ENCODE peak calls at places on chromosome 18, in five cellular contexts. J is pancreas; W is brain microvascular endothelial cell; H is activated CD4-positive, alpha-beta T cell treated with anti-CD3 and anti-CD28 coated beads, Interleukin-2, amount 50 U/mL, for 1 hour; L is activated naive CD4-positive, alpha-beta T cell treated with Interleukin-2 at 50 U/mL for 16 hours. C is an unnamed sample.

GRCh38 chr18:5903386-5903785 is 8.1 kb upstream of the TMEM200C start:
- DNase-seq in H (no peak), L (no peak), J (no peak), W (no peak), C (no peak)

GRCh38 chr18:71529708-71530303 is 1014.3 kb downstream of the CBLN2 start:
- DNase-seq in J (no peak), W (peak; percentile 14), H (no peak), L (no peak), C (no peak)

GRCh38 chr18:45978084-45978483 is 11.0 kb upstream of the EPG5 start:
- DNase-seq in J (peak; percentile 59), H (no peak), W (no peak), L (no peak), C (no peak)

GRCh38 chr18:70047931-70048603 is 100.4 kb upstream of the CD226 start:
- DNase-seq in H (no peak), J (no peak), W (no peak), L (no peak), C (no peak)

GRCh38 chr18:11511434-11512095 is 97.8 kb upstream of the SLC35G4 start:
- DNase-seq in L (no peak), W (no peak), J (no peak), H (no peak), C (no peak)

GRCh38 chr18:43847164-43848091 is 570.1 kb upstream of the SYT4 start:
- DNase-seq in J (no peak), W (peak; percentile 5), H (no peak), L (no peak), C (peak; percentile 11)

GRCh38 chr18:31658670-31659573 is 25.5 kb downstream of the B4GALT6 start:
- DNase-seq in J (no peak), W (no peak), H (no peak), L (peak; percentile 8), C (no peak)

GRCh38 chr18:63788447-63789096 is 13.4 kb downstream of the SERPINB7 start:
- DNase-seq in L (peak; percentile 50), J (no peak), H (peak; percentile 1), W (peak; percentile 92), C (peak; percentile 74)

GRCh38 chr18:59021500-59021899 is 118.2 kb upstream of the SEC11C start:
- DNase-seq in J (no peak), W (no peak), H (no peak), L (no peak), C (no peak)

GRCh38 chr18:35355140-35355618 is 11.0 kb upstream of the ZNF24 start:
- DNase-seq in H (peak; percentile 54), W (peak; percentile 84), L (peak; percentile 59), J (peak; percentile 58), C (peak; percentile 40)

GRCh38 chr18:76252880-76253279 is 242.2 kb downstream of the ZNF516 start:
- DNase-seq in L (no peak), J (no peak), H (no peak), W (no peak), C (no peak)

GRCh38 chr18:75762758-75763157 is 335.3 kb upstream of the SMIM21 start:
- DNase-seq in W (no peak), H (no peak), J (no peak), L (no peak), C (no peak)

GRCh38 chr18:35386600-35387366 is 9.6 kb upstream of the ZNF396 start:
- DNase-seq in L (peak; percentile 54), H (peak; percentile 47), W (peak; percentile 76), J (peak; percentile 44), C (peak; percentile 48)

GRCh38 chr18:12991839-12992216 is 666 bp downstream of the CEP192 start:
- DNase-seq in L (no peak), H (no peak), W (no peak), J (no peak), C (no peak)

GRCh38 chr18:21453512-21453862 is 147.0 kb downstream of the ESCO1 start:
- DNase-seq in H (no peak), L (no peak), W (no peak), J (no peak), C (no peak)

GRCh38 chr18:58559427-58560186 is 69.3 kb downstream of the ALPK2 start:
- DNase-seq in H (no peak), W (peak; percentile 32), J (no peak), L (no peak), C (no peak)

GRCh38 chr18:63994783-63995399 is 25.0 kb downstream of the SERPINB8 start:
- DNase-seq in J (peak; percentile 34), W (peak; percentile 56), H (peak; percentile 38), L (peak; percentile 45), C (peak; percentile 29)

GRCh38 chr18:21997207-21998143 is 171.9 kb upstream of the GATA6 start:
- DNase-seq in L (no peak), W (peak; percentile 18), H (no peak), J (no peak), C (peak; percentile 46)

GRCh38 chr18:44180683-44181082 is 500.0 kb upstream of the SETBP1 start:
- DNase-seq in J (no peak), L (no peak), H (no peak), W (peak; percentile 70), C (no peak)

GRCh38 chr18:32769242-32770180 is 3.3 kb downstream of the KLHL14 start:
- DNase-seq in W (no peak), H (no peak), L (no peak), J (peak; percentile 25), C (no peak)

GRCh38 chr18:7133181-7133580 is 15.6 kb upstream of the LAMA1 start:
- DNase-seq in L (no peak), W (peak; percentile 38), J (no peak), H (no peak), C (no peak)

GRCh38 chr18:76874643-76875389 is 52.5 kb downstream of the ZNF236 start:
- DNase-seq in J (no peak), L (peak; percentile 58), H (peak; percentile 27), W (no peak), C (no peak)

GRCh38 chr18:3150274-3150673 is 69.5 kb downstream of the MYOM1 start:
- DNase-seq in L (no peak), H (no peak), W (no peak), J (no peak), C (no peak)

GRCh38 chr18:21452381-21452780 is 148.1 kb downstream of the ESCO1 start:
- DNase-seq in L (no peak), J (no peak), H (no peak), W (no peak), C (no peak)

GRCh38 chr18:78722391-78722790 is 257.2 kb upstream of the SALL3 start:
- DNase-seq in J (no peak), W (no peak), L (no peak), H (no peak), C (no peak)

GRCh38 chr18:70363861-70364260 is 75.0 kb downstream of the SOCS6 start:
- DNase-seq in W (no peak), J (no peak), L (no peak), H (no peak), C (peak; percentile 53)

GRCh38 chr18:23551978-23552377 is 34.3 kb downstream of the NPC1 start:
- DNase-seq in H (no peak), L (no peak), W (no peak), J (no peak), C (no peak)

GRCh38 chr18:1663879-1664705 is 759.4 kb downstream of the ADCYAP1 start:
- DNase-seq in L (no peak), J (peak; percentile 69), H (no peak), W (peak; percentile 9), C (peak; percentile 8)

GRCh38 chr18:31835528-31836138 is 75.0 kb upstream of the SLC25A52 start:
- DNase-seq in L (no peak), J (no peak), H (no peak), W (peak; percentile 30), C (no peak)

GRCh38 chr18:7822435-7823425 is 255.6 kb downstream of the PTPRM start:
- DNase-seq in L (no peak), H (no peak), J (no peak), W (peak; percentile 43), C (no peak)

GRCh38 chr18:2310824-2311349 is 260.4 kb downstream of the METTL4 start:
- DNase-seq in W (no peak), L (no peak), J (no peak), H (no peak), C (no peak)

GRCh38 chr18:47801817-47802216 is 128.6 kb downstream of the SMAD2 start:
- DNase-seq in L (no peak), W (no peak), H (no peak), J (no peak), C (no peak)

GRCh38 chr18:35661483-35662146 is 80.1 kb downstream of the GALNT1 start:
- DNase-seq in W (no peak), L (no peak), H (no peak), J (no peak), C (no peak)

GRCh38 chr18:5542393-5543035 is 1.3 kb downstream of the EPB41L3 start:
- DNase-seq in J (peak; percentile 21), L (no peak), W (no peak), H (no peak), C (no peak)

GRCh38 chr18:46416706-46417638 is 240.0 kb downstream of the LOXHD1 start:
- DNase-seq in L (no peak), W (no peak), J (no peak), H (no peak), C (no peak)

GRCh38 chr18:74774486-74774885 is 176.8 kb downstream of the ZNF407 start:
- DNase-seq in H (no peak), L (no peak), J (no peak), W (no peak), C (no peak)

GRCh38 chr18:23421277-23421676 is 31.8 kb upstream of the RIOK3 start:
- DNase-seq in H (no peak), J (no peak), W (no peak), L (no peak), C (no peak)